ENCODE peak calls at places on chromosomes 2 and 18, in four cellular contexts. G is endothelial cell of umbilical vein, J is A549, M is HepG2. H is an unnamed sample.

GRCh38 chr2:30681022-30681421 is 126.2 kb downstream of the CAPN13 start:
- DNase-seq in G (no peak), J (no peak), M (no peak), H (no peak)

GRCh38 chr2:106990307-106990706 is 104.3 kb upstream of the ST6GAL2 start:
- DNase-seq in G (no peak), J (no peak), M (no peak), H (no peak)

GRCh38 chr2:44320832-44321231 is 40.5 kb downstream of the PREPL start:
- DNase-seq in G (no peak), J (no peak), M (no peak), H (no peak)

GRCh38 chr2:32485399-32485798 is 128.6 kb downstream of the BIRC6 start:
- DNase-seq in G (peak), J (no peak), M (no peak), H (no peak)

GRCh38 chr18:72986103-72986502 is 118.3 kb upstream of the NETO1 start:
- DNase-seq in G (no peak), J (no peak), M (no peak), H (no peak)

GRCh38 chr18:26004827-26005226 is 85.6 kb downstream of the SS18 start:
- DNase-seq in G (no peak), J (no peak), M (no peak), H (no peak)

GRCh38 chr2:144346229-144346628 is 173.7 kb downstream of the ZEB2 start:
- DNase-seq in G (no peak), J (no peak), M (no peak), H (no peak)

GRCh38 chr2:45173513-45173912 is 164.3 kb upstream of the SIX2 start:
- DNase-seq in G (peak), J (peak), M (no peak), H (no peak)

GRCh38 chr2:238127165-238128060 is 11.1 kb upstream of the KLHL30 start:
- DNase-seq in G (no peak), J (peak), M (peak), H (peak)

GRCh38 chr2:37026050-37026449 is 58.1 kb downstream of the HEATR5B start:
- DNase-seq in G (no peak), J (peak), M (peak), H (peak)

GRCh38 chr2:191977754-191978153 is 130.9 kb upstream of the CAVIN2 start:
- DNase-seq in G (peak), J (no peak), M (no peak), H (no peak)

GRCh38 chr2:20593072-20594034 is 57.5 kb downstream of the HS1BP3 start:
- DNase-seq in G (peak), J (peak), M (peak), H (peak)

GRCh38 chr2:15449542-15450236 is 111.4 kb downstream of the NBAS start:
- DNase-seq in G (no peak), J (no peak), M (no peak), H (peak)

GRCh38 chr18:13036622-13037320 is 45.6 kb downstream of the CEP192 start:
- DNase-seq in G (no peak), J (no peak), M (no peak), H (no peak)

GRCh38 chr2:201298462-201298861 is 38.1 kb downstream of the CASP8 start:
- DNase-seq in G (no peak), J (no peak), M (no peak), H (no peak)

GRCh38 chr2:23630961-23631360 is 246.0 kb downstream of the KLHL29 start:
- DNase-seq in G (no peak), J (no peak), M (no peak), H (no peak)

GRCh38 chr2:234986866-234987720 is 35.3 kb downstream of the SH3BP4 start:
- DNase-seq in G (no peak), J (no peak), M (no peak), H (no peak)

GRCh38 chr2:158025263-158025996 is 76.2 kb upstream of the UPP2 start:
- DNase-seq in G (no peak), J (no peak), M (peak), H (no peak)

GRCh38 chr2:47896450-47896968 is 9.8 kb downstream of the FBXO11 start:
- DNase-seq in G (no peak), J (no peak), M (no peak), H (no peak)

GRCh38 chr18:36187826-36188721 is 777 bp downstream of the MOCOS start:
- DNase-seq in G (no peak), J (peak), M (peak), H (no peak)

GRCh38 chr2:205757271-205757670 is 75.0 kb downstream of the NRP2 start:
- DNase-seq in G (no peak), J (no peak), M (no peak), H (no peak)

GRCh38 chr2:47277187-47277586 is 122.1 kb upstream of the STPG4 start:
- DNase-seq in G (no peak), J (no peak), M (no peak), H (no peak)

GRCh38 chr2:156890498-156891148 is 366.9 kb upstream of the GALNT5 start:
- DNase-seq in G (no peak), J (no peak), M (no peak), H (no peak)

GRCh38 chr2:236769981-236770671 is 200.5 kb downstream of the ACKR3 start:
- DNase-seq in G (no peak), J (peak), M (no peak), H (peak)

GRCh38 chr2:224630659-224631550 is 45.7 kb upstream of the CUL3 start:
- DNase-seq in G (no peak), J (no peak), M (no peak), H (no peak)

GRCh38 chr2:108169982-108170625 is 69.7 kb upstream of the SULT1C3 start:
- DNase-seq in G (peak), J (peak), M (peak), H (peak)

GRCh38 chr2:177970670-177971454 is 101.7 kb downstream of the PDE11A start:
- DNase-seq in G (no peak), J (no peak), M (peak), H (no peak)

GRCh38 chr2:177972123-177972522 is 100.5 kb downstream of the PDE11A start:
- DNase-seq in G (no peak), J (no peak), M (no peak), H (no peak)

DNA sequence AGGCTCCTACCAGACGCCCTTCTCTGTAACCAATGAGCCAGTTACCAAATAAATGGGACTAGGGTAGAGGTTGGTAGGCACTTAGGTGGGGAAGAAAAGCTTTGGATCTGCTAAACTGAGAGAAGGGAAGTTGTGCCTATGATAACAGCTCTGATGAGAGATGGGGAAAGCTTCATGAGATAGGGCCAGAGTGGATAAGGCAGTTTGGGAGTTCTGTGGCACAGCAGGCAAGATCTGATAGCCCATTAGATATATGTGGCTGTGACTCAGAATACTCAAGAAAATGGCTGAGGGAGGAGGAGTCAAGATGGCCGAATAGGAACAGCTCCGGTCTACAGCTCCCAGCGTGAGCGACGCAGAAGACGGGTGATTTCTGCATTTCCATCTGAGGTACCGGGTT is 99.8 kb downstream of the PDE11A start:
- DNase-seq in G (no peak), J (no peak), M (no peak), H (no peak)
- TF ChIP-seq POLR2A in G (no peak), J (no peak), M (no peak), H (no peak)

GRCh38 chr18:77069931-77070330 is 62.7 kb downstream of the MBP start:
- DNase-seq in G (no peak), J (no peak), M (no peak), H (no peak)
- TF ChIP-seq MAX in G (no peak), J (no peak), M (no peak), H (no peak)

GRCh38 chr2:120770176-120770575 is 34.5 kb downstream of the GLI2 start:
- DNase-seq in G (no peak), J (no peak), M (no peak), H (no peak)
- TF ChIP-seq POLR2A in G (no peak), J (no peak), M (no peak), H (no peak)

DNA sequence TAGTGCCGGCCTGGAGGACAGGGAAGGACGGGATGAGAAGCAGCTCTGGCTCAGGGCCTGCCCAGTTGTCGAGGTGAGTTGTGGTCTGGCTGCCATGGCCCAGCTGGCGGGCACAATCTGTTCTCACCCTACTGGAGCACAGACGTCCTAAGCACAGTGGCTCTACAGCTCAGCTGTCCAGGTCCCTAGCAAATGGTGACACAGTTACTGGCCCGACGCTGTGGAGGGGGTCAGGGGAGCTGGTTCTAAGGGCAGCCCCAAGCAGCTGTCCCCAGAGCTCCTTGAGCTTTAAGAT is 32.9 kb downstream of the KCNK3 start:
- DNase-seq in G (no peak), J (no peak), M (no peak), H (no peak)
- TF ChIP-seq MAX in G (no peak), J (no peak), M (no peak), H (no peak)

GRCh38 chr2:230589497-230590015 is 123.1 kb upstream of the CAB39 start:
- DNase-seq in G (no peak), J (no peak), M (no peak), H (peak)
- TF ChIP-seq POLR2A in G (no peak), J (no peak), M (no peak), H (no peak)

GRCh38 chr2:170712653-170713279 is 2.4 kb upstream of the SP5 start:
- DNase-seq in G (no peak), J (no peak), M (no peak), H (no peak)
- TF ChIP-seq MAX in G (no peak), J (no peak), M (peak), H (no peak)

DNA sequence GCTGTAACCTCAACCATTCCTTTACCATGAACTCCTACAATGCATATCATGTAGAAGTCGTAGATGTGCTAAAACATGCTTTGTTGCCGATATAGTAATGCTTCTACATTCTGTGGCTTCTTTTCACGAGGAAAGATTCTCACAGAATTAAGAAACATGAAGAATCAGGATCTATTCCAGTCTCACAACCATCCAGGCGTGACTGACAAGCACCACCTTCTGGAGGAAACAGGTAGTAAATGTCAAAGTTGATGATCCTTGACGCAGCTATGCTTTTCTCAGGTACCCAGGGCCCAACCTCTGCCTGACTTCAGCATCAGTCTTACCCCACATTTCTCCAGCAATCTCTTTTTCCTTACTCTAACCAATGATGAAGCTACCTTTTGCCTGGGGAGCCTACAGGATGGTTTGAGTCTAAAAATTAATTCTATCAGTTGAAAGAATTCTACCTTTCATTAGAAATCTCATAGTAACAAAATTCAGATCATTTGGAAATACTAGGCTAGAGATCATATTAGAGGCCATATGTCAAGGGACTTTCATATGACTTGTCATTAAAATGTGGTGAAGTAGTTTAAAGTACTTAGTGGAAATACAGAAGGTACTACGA is 123.3 kb upstream of the RND3 start:
- DNase-seq in G (peak), J (peak), M (peak), H (peak)
- TF ChIP-seq POLR2A in G (no peak), J (no peak), M (no peak), H (no peak)

GRCh38 chr18:1968801-1969498 is 602.4 kb downstream of the METTL4 start:
- DNase-seq in G (no peak), J (no peak), M (no peak), H (no peak)

GRCh38 chr18:1965541-1965940 is 605.8 kb downstream of the METTL4 start:
- DNase-seq in G (no peak), J (no peak), M (no peak), H (no peak)

DNA sequence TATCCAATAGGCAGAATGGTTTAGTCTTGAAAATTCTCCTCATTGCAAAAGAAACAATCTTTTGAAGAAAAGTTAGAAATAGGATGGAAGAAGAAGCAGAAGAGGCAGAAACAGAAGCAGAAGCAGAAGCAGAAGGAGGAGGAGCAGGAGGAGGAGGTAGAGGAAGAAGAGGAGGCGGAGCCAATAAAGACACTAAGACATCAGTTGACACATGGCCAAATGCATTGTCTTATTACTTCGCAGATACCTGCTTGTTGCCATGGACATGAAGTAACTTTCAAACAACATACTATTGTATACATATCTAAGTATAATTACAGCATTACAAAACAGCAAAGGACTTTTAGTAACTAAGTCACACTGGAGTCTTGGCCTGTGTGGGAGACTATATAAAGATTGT is 606.3 kb downstream of the METTL4 start:
- DNase-seq in G (no peak), J (no peak), M (no peak), H (no peak)
- TF ChIP-seq MAX in G (no peak), J (no peak), M (no peak), H (no peak)

DNA sequence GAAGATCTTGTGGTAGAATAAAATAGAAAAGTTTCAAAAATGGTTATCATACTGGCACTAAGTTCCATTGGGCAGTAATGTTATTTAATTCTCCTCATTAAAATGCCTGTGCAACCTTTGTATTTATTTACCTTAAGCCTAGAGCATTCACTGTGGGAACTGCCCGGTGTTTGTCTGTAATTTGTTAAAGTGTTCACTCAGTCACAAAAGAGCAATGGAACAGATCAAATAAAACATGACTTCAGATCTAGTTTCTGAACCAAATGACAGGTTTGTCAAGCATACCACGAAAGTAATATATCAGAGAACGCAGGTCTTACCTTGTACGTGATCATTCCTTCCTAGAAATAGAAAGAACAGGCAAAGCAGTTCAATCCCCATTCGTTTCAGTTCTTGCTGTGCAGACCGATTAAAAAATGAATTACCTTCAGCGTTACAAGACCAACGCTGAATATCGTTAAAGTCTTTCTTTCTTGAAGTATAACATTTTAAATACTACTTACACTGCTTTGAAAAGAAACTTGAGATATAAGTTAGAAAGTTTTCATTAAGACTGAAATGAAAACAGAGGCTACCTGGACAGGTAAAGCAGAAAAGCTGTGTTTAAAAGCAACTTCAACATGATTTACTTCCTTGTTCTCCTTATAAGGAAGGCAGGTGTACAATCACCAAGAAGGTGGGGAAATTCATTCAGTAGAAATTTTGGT is at the start of gene ITGB6:
- DNase-seq in G (no peak), J (no peak), M (no peak), H (no peak)
- TF ChIP-seq POLR2A in G (no peak), J (no peak), M (no peak), H (no peak)

H was measured in NB4.